ENCODE peak calls at places on chromosome 9, in five cellular contexts. B is MM.1S, G is SK-N-SH, Y is PC-3, L is neural progenitor cell. Z is an unnamed sample.

GRCh38 chr9:79776581-79776980 is 204.8 kb downstream of the TLE4 start:
- DNase-seq in G (no peak), L (no peak), B (no peak), Y (peak; percentile 54), Z (peak; percentile 4)

GRCh38 chr9:130129425-130130061 is 42.7 kb upstream of the NCS1 start:
- DNase-seq in G (no peak), Y (no peak), L (no peak), B (no peak), Z (no peak)

GRCh38 chr9:82275531-82275930 is 287.0 kb downstream of the SPATA31D1 start:
- DNase-seq in G (no peak), Y (no peak), L (no peak), B (no peak), Z (peak; percentile 49)

GRCh38 chr9:113566011-113566711 is 102.6 kb downstream of the RGS3 start:
- DNase-seq in G (no peak), L (no peak), Y (no peak), B (no peak), Z (peak; percentile 43)

GRCh38 chr9:97735070-97735600 is 38.0 kb upstream of the XPA start:
- DNase-seq in L (no peak), B (no peak), Y (no peak), G (no peak), Z (no peak)

GRCh38 chr9:135369401-135369800 is 110.2 kb upstream of the PPP1R26 start:
- DNase-seq in L (no peak), B (no peak), G (no peak), Y (peak; percentile 36), Z (peak; percentile 39)

GRCh38 chr9:105466898-105467455 is 19.1 kb downstream of the FSD1L start:
- DNase-seq in B (no peak), L (no peak), Y (no peak), G (no peak), Z (peak; percentile 47)

GRCh38 chr9:98836206-98836605 is 28.7 kb downstream of the GALNT12 start:
- DNase-seq in B (no peak), L (no peak), Y (no peak), G (no peak), Z (no peak)

GRCh38 chr9:3936520-3937235 is 363.2 kb downstream of the GLIS3 start:
- DNase-seq in B (no peak), L (no peak), G (peak; percentile 33), Y (no peak), Z (no peak)

GRCh38 chr9:38622083-38622674 is 1.8 kb upstream of the ANKRD18A start:
- DNase-seq in G (peak; percentile 64), Y (peak; percentile 59), B (no peak), L (peak; percentile 57), Z (peak; percentile 12)

GRCh38 chr9:734831-735511 is 106.5 kb upstream of the DMRT1 start:
- DNase-seq in Y (peak; percentile 37), G (no peak), L (no peak), B (no peak), Z (peak; percentile 93)

GRCh38 chr9:135474915-135475314 is 4.7 kb upstream of the PPP1R26 start:
- DNase-seq in B (peak; percentile 35), L (peak; percentile 77), G (peak; percentile 83), Y (no peak), Z (peak; percentile 13)

GRCh38 chr9:86434039-86434726 is 80.0 kb upstream of the TUT7 start:
- DNase-seq in L (peak; percentile 64), G (peak; percentile 56), Y (peak; percentile 56), B (peak; percentile 51), Z (peak; percentile 81)

GRCh38 chr9:121527371-121527770 is 27.7 kb upstream of the GGTA1 start:
- DNase-seq in G (no peak), B (no peak), Y (no peak), L (no peak), Z (no peak)

GRCh38 chr9:114968710-114969109 is 38.3 kb upstream of the TNFSF8 start:
- DNase-seq in Y (peak; percentile 45), L (peak; percentile 11), B (no peak), G (no peak), Z (peak; percentile 58)

GRCh38 chr9:91421987-91422765 is 1.5 kb downstream of the NFIL3 start:
- DNase-seq in B (peak; percentile 55), G (peak; percentile 29), Y (no peak), L (no peak), Z (peak; percentile 75)

GRCh38 chr9:136687721-136688223 is 515 bp upstream of the AGPAT2 start:
- DNase-seq in Y (peak; percentile 27), L (no peak), G (no peak), B (no peak), Z (peak; percentile 24)

GRCh38 chr9:77899679-77900354 is 131.8 kb downstream of the GNAQ start:
- DNase-seq in B (no peak), G (no peak), Y (peak; percentile 27), L (no peak), Z (peak; percentile 78)

GRCh38 chr9:100426532-100427365 is at the start of gene MSANTD3:
- DNase-seq in B (peak; percentile 74), Y (peak; percentile 76), L (peak; percentile 93), G (peak; percentile 94), Z (peak; percentile 88)

GRCh38 chr9:78777747-78778146 is 480.8 kb downstream of the PSAT1 start:
- DNase-seq in L (peak; percentile 38), G (no peak), Y (no peak), B (no peak), Z (no peak)

GRCh38 chr9:16099901-16100300 is 547.1 kb downstream of the CCDC171 start:
- DNase-seq in G (no peak), Y (no peak), B (no peak), L (no peak), Z (no peak)

GRCh38 chr9:98045234-98046160 is 11.0 kb upstream of the NANS start:
- DNase-seq in B (peak; percentile 85), G (no peak), L (no peak), Y (peak; percentile 8), Z (no peak)

GRCh38 chr9:36451949-36452348 is 51.9 kb upstream of the RNF38 start:
- DNase-seq in Y (no peak), B (no peak), G (no peak), L (no peak), Z (no peak)

GRCh38 chr9:36445800-36446361 is 45.8 kb upstream of the RNF38 start:
- DNase-seq in B (no peak), Y (no peak), L (no peak), G (no peak), Z (no peak)

GRCh38 chr9:36450110-36450732 is 50.2 kb upstream of the RNF38 start:
- DNase-seq in Y (peak; percentile 72), G (peak; percentile 53), B (peak; percentile 26), L (peak; percentile 64), Z (peak; percentile 78)

GRCh38 chr9:36443581-36443980 is 43.5 kb upstream of the RNF38 start:
- DNase-seq in G (no peak), Y (peak; percentile 66), L (no peak), B (no peak), Z (peak; percentile 57)

DNA sequence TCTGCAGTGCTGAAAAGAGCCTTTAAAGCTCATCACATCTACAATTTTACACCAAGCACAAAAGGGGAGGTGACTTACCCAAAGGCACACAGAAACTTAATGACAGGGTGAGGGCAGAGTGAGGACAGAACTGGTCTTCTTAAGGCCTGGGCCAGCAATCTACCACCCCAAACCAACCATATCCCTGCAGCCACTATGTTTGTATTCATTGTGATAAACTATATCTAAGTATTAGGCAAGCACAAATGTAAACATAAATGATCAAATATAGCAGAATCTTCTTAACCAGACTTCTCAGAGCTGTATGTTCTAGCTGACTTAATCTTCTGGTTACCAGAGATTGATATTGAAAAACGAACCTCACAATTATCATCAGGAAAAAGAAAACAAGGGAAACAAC is 47.9 kb upstream of the RNF38 start:
- DNase-seq in B (no peak), L (no peak), G (no peak), Y (no peak), Z (no peak)
- H3K9ac ChIP-seq in B (no peak overlapping the region), L (no peak overlapping the region), G (no peak overlapping the region), Y (no peak overlapping the region), Z (no peak overlapping the region)

GRCh38 chr9:109098960-109099308 is 20.8 kb downstream of the TMEM245 start:
- DNase-seq in G (no peak), B (no peak), Y (no peak), L (no peak), Z (peak; percentile 52)

GRCh38 chr9:109101202-109101595 is 18.5 kb downstream of the TMEM245 start:
- DNase-seq in L (no peak), G (no peak), B (no peak), Y (no peak), Z (no peak)

GRCh38 chr9:109097156-109097555 is 22.6 kb downstream of the TMEM245 start:
- DNase-seq in Y (no peak), L (no peak), B (no peak), G (no peak), Z (no peak)

GRCh38 chr9:109100543-109101201 is 19.1 kb downstream of the TMEM245 start:
- DNase-seq in L (no peak), B (no peak), Y (no peak), G (no peak), Z (no peak)

DNA sequence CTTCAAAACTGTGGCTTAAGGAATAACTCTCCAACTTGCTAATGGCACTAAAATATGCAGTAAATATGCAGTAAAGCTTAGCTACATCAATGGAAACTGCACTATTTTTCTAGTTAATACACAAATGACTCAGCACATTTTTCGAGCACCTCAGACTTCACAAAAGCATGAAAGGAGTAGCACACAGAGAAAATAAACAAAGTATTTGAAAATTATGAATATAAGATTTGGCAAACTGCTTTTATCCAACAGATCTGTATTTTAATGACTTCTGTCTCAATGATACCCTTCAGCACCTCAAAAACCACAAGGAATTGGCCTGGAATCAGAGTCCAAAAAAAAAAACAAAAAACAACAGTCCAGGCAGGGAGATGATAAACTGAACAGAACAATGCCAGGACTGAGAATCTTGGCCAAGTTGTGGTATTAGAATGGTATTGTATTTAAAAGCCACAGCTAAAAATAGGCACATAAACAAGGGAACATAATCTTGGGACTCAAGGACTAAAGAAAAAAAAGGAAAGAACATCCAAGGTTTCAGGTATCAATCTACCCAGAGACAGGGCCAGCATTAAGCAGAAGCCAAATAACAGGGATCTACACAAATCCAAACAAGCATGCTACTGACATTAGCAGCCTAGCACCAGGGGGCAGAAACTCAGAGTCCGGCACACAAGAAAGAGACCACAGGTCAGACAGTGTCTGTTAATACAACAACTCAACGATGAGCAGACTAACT is 21.4 kb downstream of the TMEM245 start:
- DNase-seq in L (peak; percentile 62), G (peak; percentile 13), B (no peak), Y (peak; percentile 51), Z (peak; percentile 72)
- H3F3A ChIP-seq in L (peaks cover 3% of the 10 kb centered on the region), G (peaks cover 31% of the 10 kb centered on the region), B (peaks cover 9% of the 10 kb centered on the region), Y (peaks cover 6% of the 10 kb centered on the region), Z (peaks cover 39% of the 10 kb centered on the region)

DNA sequence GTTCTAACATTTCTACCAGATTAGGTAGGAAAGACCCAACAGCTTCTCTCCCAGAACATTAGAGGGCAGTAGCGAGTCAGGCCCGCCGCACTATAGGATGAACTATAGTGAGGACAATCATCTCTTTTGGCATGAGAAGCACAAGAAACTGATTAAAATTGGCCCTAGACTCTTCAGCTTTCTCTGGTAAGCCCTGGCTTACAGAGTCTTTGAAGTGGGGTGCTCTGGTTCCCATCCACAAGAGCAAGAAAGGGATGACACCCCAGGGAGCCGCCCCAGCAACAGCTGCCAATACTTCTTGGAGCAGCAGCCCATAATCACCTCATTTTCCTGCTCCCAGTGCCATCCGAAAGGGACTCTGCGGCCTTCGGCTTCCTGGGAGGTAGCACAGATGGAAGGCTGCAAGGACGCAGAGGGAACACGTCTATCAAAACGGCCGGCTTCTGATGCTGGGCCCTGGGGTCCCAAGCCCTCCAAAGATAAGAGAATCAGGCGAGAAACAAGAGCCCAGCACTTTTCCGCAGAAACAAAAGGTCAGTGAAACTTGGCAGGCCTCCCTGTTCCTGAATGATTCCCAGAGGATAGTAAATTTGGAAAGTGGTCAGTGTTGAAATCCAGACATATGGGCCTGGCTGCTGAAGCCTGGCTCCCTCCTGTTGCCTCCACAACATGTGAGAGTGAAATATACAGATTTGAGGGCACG is 69.3 kb downstream of the HSD17B3 start:
- DNase-seq in L (peak; percentile 60), G (peak; percentile 70), B (peak; percentile 49), Y (peak; percentile 61), Z (peak; percentile 66)
- H3K9ac ChIP-seq in L (no peak overlapping the region), G (no peak overlapping the region), B (no peak overlapping the region), Y (no peak overlapping the region), Z (no peak overlapping the region)

GRCh38 chr9:72038890-72039410 is 21.5 kb downstream of the C9orf57 start:
- DNase-seq in L (peak; percentile 86), B (peak; percentile 68), G (peak; percentile 73), Y (peak; percentile 80), Z (peak; percentile 78)
- H3F3A ChIP-seq in L (no peaks in the 10 kb centered on the region), B (no peaks in the 10 kb centered on the region), G (no peaks in the 10 kb centered on the region), Y (no peaks in the 10 kb centered on the region), Z (peaks cover 15% of the 10 kb centered on the region)

Z was measured in GM23248.